ENCODE peak calls at places on chromosomes 4 and X, in nine cellular contexts. One of them, this sample, is unnamed.

GRCh38 chr4:6943012-6943869 is 33.6 kb downstream of the TBC1D14 start:
- DNase-seq in HTR-8/SVneo: no peak
- DNase-seq in NAMALWA: no peak
- DNase-seq in CD8-positive, alpha-beta T cell: no peak
- DNase-seq in stimulated activated CD4-positive, alpha-beta T cell treated with anti-CD3 and anti-CD28 coated beads, Interleukin-15, amount 100 ng/mL, for 1 hour: no peak
- DNase-seq in foreskin melanocyte: no peak
- DNase-seq in tibial nerve: no peak
- DNase-seq in dorsolateral prefrontal cortex: no peak
- DNase-seq in fibroblast of mammary gland: no peak
- DNase-seq in this sample: no peak

GRCh38 chr4:98963538-98964433 is 31.7 kb upstream of the METAP1 start:
- DNase-seq in HTR-8/SVneo: no peak
- DNase-seq in NAMALWA: no peak
- DNase-seq in CD8-positive, alpha-beta T cell: no peak
- DNase-seq in stimulated activated CD4-positive, alpha-beta T cell treated with anti-CD3 and anti-CD28 coated beads, Interleukin-15, amount 100 ng/mL, for 1 hour: no peak
- DNase-seq in foreskin melanocyte: no peak
- DNase-seq in tibial nerve: no peak
- DNase-seq in dorsolateral prefrontal cortex: peak; percentile 64
- DNase-seq in fibroblast of mammary gland: peak; percentile 59
- DNase-seq in this sample: no peak

GRCh38 chr4:71713611-71714203 is 70.2 kb downstream of the GC start:
- DNase-seq in HTR-8/SVneo: peak; percentile 1
- DNase-seq in NAMALWA: peak; percentile 50
- DNase-seq in CD8-positive, alpha-beta T cell: no peak
- DNase-seq in stimulated activated CD4-positive, alpha-beta T cell treated with anti-CD3 and anti-CD28 coated beads, Interleukin-15, amount 100 ng/mL, for 1 hour: no peak
- DNase-seq in foreskin melanocyte: peak; percentile 49
- DNase-seq in tibial nerve: no peak
- DNase-seq in dorsolateral prefrontal cortex: no peak
- DNase-seq in fibroblast of mammary gland: peak; percentile 69
- DNase-seq in this sample: no peak

GRCh38 chr4:7503597-7503996 is 68.9 kb upstream of the PSAPL1 start:
- DNase-seq in HTR-8/SVneo: no peak
- DNase-seq in NAMALWA: no peak
- DNase-seq in CD8-positive, alpha-beta T cell: no peak
- DNase-seq in stimulated activated CD4-positive, alpha-beta T cell treated with anti-CD3 and anti-CD28 coated beads, Interleukin-15, amount 100 ng/mL, for 1 hour: no peak
- DNase-seq in foreskin melanocyte: no peak
- DNase-seq in tibial nerve: no peak
- DNase-seq in dorsolateral prefrontal cortex: no peak
- DNase-seq in fibroblast of mammary gland: no peak
- DNase-seq in this sample: no peak

GRCh38 chr4:25667931-25668557 is 12.4 kb downstream of the SLC34A2 start:
- DNase-seq in HTR-8/SVneo: no peak
- DNase-seq in NAMALWA: no peak
- DNase-seq in CD8-positive, alpha-beta T cell: no peak
- DNase-seq in stimulated activated CD4-positive, alpha-beta T cell treated with anti-CD3 and anti-CD28 coated beads, Interleukin-15, amount 100 ng/mL, for 1 hour: no peak
- DNase-seq in foreskin melanocyte: no peak
- DNase-seq in tibial nerve: no peak
- DNase-seq in dorsolateral prefrontal cortex: no peak
- DNase-seq in fibroblast of mammary gland: no peak
- DNase-seq in this sample: no peak

GRCh38 chr4:172726001-172726423 is 442.6 kb upstream of the GALNT7 start:
- DNase-seq in HTR-8/SVneo: no peak
- DNase-seq in NAMALWA: no peak
- DNase-seq in CD8-positive, alpha-beta T cell: no peak
- DNase-seq in stimulated activated CD4-positive, alpha-beta T cell treated with anti-CD3 and anti-CD28 coated beads, Interleukin-15, amount 100 ng/mL, for 1 hour: no peak
- DNase-seq in foreskin melanocyte: no peak
- DNase-seq in tibial nerve: no peak
- DNase-seq in dorsolateral prefrontal cortex: no peak
- DNase-seq in fibroblast of mammary gland: no peak
- DNase-seq in this sample: no peak

GRCh38 chr4:99404595-99405287 is 30.4 kb downstream of the ADH7 start:
- DNase-seq in HTR-8/SVneo: peak; percentile 9
- DNase-seq in NAMALWA: no peak
- DNase-seq in CD8-positive, alpha-beta T cell: no peak
- DNase-seq in stimulated activated CD4-positive, alpha-beta T cell treated with anti-CD3 and anti-CD28 coated beads, Interleukin-15, amount 100 ng/mL, for 1 hour: no peak
- DNase-seq in foreskin melanocyte: peak; percentile 71
- DNase-seq in tibial nerve: no peak
- DNase-seq in dorsolateral prefrontal cortex: no peak
- DNase-seq in fibroblast of mammary gland: peak; percentile 98
- DNase-seq in this sample: no peak

GRCh38 chrX:150163181-150163930 is 199.8 kb upstream of the MAMLD1 start:
- DNase-seq in HTR-8/SVneo: no peak
- DNase-seq in NAMALWA: no peak
- DNase-seq in CD8-positive, alpha-beta T cell: no peak
- DNase-seq in stimulated activated CD4-positive, alpha-beta T cell treated with anti-CD3 and anti-CD28 coated beads, Interleukin-15, amount 100 ng/mL, for 1 hour: no peak
- DNase-seq in foreskin melanocyte: no peak
- DNase-seq in tibial nerve: no peak
- DNase-seq in dorsolateral prefrontal cortex: no peak
- DNase-seq in fibroblast of mammary gland: no peak
- DNase-seq in this sample: no peak

GRCh38 chr4:74304136-74304628 is 4.1 kb upstream of the EPGN start:
- DNase-seq in HTR-8/SVneo: no peak
- DNase-seq in NAMALWA: no peak
- DNase-seq in CD8-positive, alpha-beta T cell: no peak
- DNase-seq in stimulated activated CD4-positive, alpha-beta T cell treated with anti-CD3 and anti-CD28 coated beads, Interleukin-15, amount 100 ng/mL, for 1 hour: no peak
- DNase-seq in foreskin melanocyte: no peak
- DNase-seq in tibial nerve: no peak
- DNase-seq in dorsolateral prefrontal cortex: no peak
- DNase-seq in fibroblast of mammary gland: no peak
- DNase-seq in this sample: no peak

GRCh38 chrX:129239371-129239770 is 283.9 kb downstream of the SMARCA1 start:
- DNase-seq in HTR-8/SVneo: no peak
- DNase-seq in NAMALWA: no peak
- DNase-seq in CD8-positive, alpha-beta T cell: no peak
- DNase-seq in stimulated activated CD4-positive, alpha-beta T cell treated with anti-CD3 and anti-CD28 coated beads, Interleukin-15, amount 100 ng/mL, for 1 hour: no peak
- DNase-seq in foreskin melanocyte: no peak
- DNase-seq in tibial nerve: no peak
- DNase-seq in dorsolateral prefrontal cortex: no peak
- DNase-seq in fibroblast of mammary gland: no peak
- DNase-seq in this sample: no peak

GRCh38 chrX:129717902-129718301 is 20.9 kb upstream of the XPNPEP2 start:
- DNase-seq in HTR-8/SVneo: no peak
- DNase-seq in NAMALWA: no peak
- DNase-seq in CD8-positive, alpha-beta T cell: no peak
- DNase-seq in stimulated activated CD4-positive, alpha-beta T cell treated with anti-CD3 and anti-CD28 coated beads, Interleukin-15, amount 100 ng/mL, for 1 hour: no peak
- DNase-seq in foreskin melanocyte: no peak
- DNase-seq in tibial nerve: no peak
- DNase-seq in dorsolateral prefrontal cortex: peak; percentile 56
- DNase-seq in fibroblast of mammary gland: peak; percentile 87
- DNase-seq in this sample: no peak

GRCh38 chr4:113996599-113997177 is 17.2 kb upstream of the ARSJ start:
- DNase-seq in HTR-8/SVneo: no peak
- DNase-seq in NAMALWA: no peak
- DNase-seq in CD8-positive, alpha-beta T cell: no peak
- DNase-seq in stimulated activated CD4-positive, alpha-beta T cell treated with anti-CD3 and anti-CD28 coated beads, Interleukin-15, amount 100 ng/mL, for 1 hour: no peak
- DNase-seq in foreskin melanocyte: no peak
- DNase-seq in tibial nerve: no peak
- DNase-seq in dorsolateral prefrontal cortex: no peak
- DNase-seq in fibroblast of mammary gland: peak; percentile 90
- DNase-seq in this sample: no peak

GRCh38 chr4:156771171-156771837 is 200.3 kb downstream of the PDGFC start:
- DNase-seq in HTR-8/SVneo: peak; percentile 61
- DNase-seq in NAMALWA: no peak
- DNase-seq in CD8-positive, alpha-beta T cell: no peak
- DNase-seq in stimulated activated CD4-positive, alpha-beta T cell treated with anti-CD3 and anti-CD28 coated beads, Interleukin-15, amount 100 ng/mL, for 1 hour: no peak
- DNase-seq in foreskin melanocyte: peak; percentile 87
- DNase-seq in tibial nerve: no peak
- DNase-seq in dorsolateral prefrontal cortex: no peak
- DNase-seq in fibroblast of mammary gland: peak; percentile 85
- DNase-seq in this sample: no peak

GRCh38 chrX:150690126-150690525 is 3.1 kb upstream of the MTMR1 start:
- DNase-seq in HTR-8/SVneo: no peak
- DNase-seq in NAMALWA: no peak
- DNase-seq in CD8-positive, alpha-beta T cell: no peak
- DNase-seq in stimulated activated CD4-positive, alpha-beta T cell treated with anti-CD3 and anti-CD28 coated beads, Interleukin-15, amount 100 ng/mL, for 1 hour: no peak
- DNase-seq in foreskin melanocyte: peak; percentile 61
- DNase-seq in tibial nerve: no peak
- DNase-seq in dorsolateral prefrontal cortex: no peak
- DNase-seq in fibroblast of mammary gland: peak; percentile 97
- DNase-seq in this sample: no peak

GRCh38 chr4:111040904-111041303 is 418.0 kb upstream of the PITX2 start:
- DNase-seq in HTR-8/SVneo: no peak
- DNase-seq in NAMALWA: no peak
- DNase-seq in CD8-positive, alpha-beta T cell: no peak
- DNase-seq in stimulated activated CD4-positive, alpha-beta T cell treated with anti-CD3 and anti-CD28 coated beads, Interleukin-15, amount 100 ng/mL, for 1 hour: no peak
- DNase-seq in foreskin melanocyte: no peak
- DNase-seq in tibial nerve: no peak
- DNase-seq in dorsolateral prefrontal cortex: no peak
- DNase-seq in fibroblast of mammary gland: no peak
- DNase-seq in this sample: no peak

GRCh38 chr4:47814896-47815295 is 23.0 kb downstream of the CORIN start:
- DNase-seq in HTR-8/SVneo: no peak
- DNase-seq in NAMALWA: no peak
- DNase-seq in CD8-positive, alpha-beta T cell: no peak
- DNase-seq in stimulated activated CD4-positive, alpha-beta T cell treated with anti-CD3 and anti-CD28 coated beads, Interleukin-15, amount 100 ng/mL, for 1 hour: no peak
- DNase-seq in foreskin melanocyte: no peak
- DNase-seq in tibial nerve: no peak
- DNase-seq in dorsolateral prefrontal cortex: no peak
- DNase-seq in fibroblast of mammary gland: peak; percentile 43
- DNase-seq in this sample: no peak

GRCh38 chrX:48683411-48683982 is at the start of gene WAS:
- DNase-seq in HTR-8/SVneo: no peak
- DNase-seq in NAMALWA: peak; percentile 77
- DNase-seq in CD8-positive, alpha-beta T cell: peak; percentile 27
- DNase-seq in stimulated activated CD4-positive, alpha-beta T cell treated with anti-CD3 and anti-CD28 coated beads, Interleukin-15, amount 100 ng/mL, for 1 hour: no peak
- DNase-seq in foreskin melanocyte: no peak
- DNase-seq in tibial nerve: no peak
- DNase-seq in dorsolateral prefrontal cortex: no peak
- DNase-seq in fibroblast of mammary gland: no peak
- DNase-seq in this sample: peak; percentile 58

GRCh38 chr4:139777757-139778156 is 112.1 kb downstream of the MGST2 start:
- DNase-seq in HTR-8/SVneo: no peak
- DNase-seq in NAMALWA: no peak
- DNase-seq in CD8-positive, alpha-beta T cell: no peak
- DNase-seq in stimulated activated CD4-positive, alpha-beta T cell treated with anti-CD3 and anti-CD28 coated beads, Interleukin-15, amount 100 ng/mL, for 1 hour: no peak
- DNase-seq in foreskin melanocyte: no peak
- DNase-seq in tibial nerve: no peak
- DNase-seq in dorsolateral prefrontal cortex: no peak
- DNase-seq in fibroblast of mammary gland: no peak
- DNase-seq in this sample: no peak

GRCh38 chrX:29890004-29890403 is 325.4 kb upstream of the MAGEB2 start:
- DNase-seq in HTR-8/SVneo: no peak
- DNase-seq in NAMALWA: no peak
- DNase-seq in CD8-positive, alpha-beta T cell: no peak
- DNase-seq in stimulated activated CD4-positive, alpha-beta T cell treated with anti-CD3 and anti-CD28 coated beads, Interleukin-15, amount 100 ng/mL, for 1 hour: no peak
- DNase-seq in foreskin melanocyte: no peak
- DNase-seq in tibial nerve: no peak
- DNase-seq in dorsolateral prefrontal cortex: no peak
- DNase-seq in fibroblast of mammary gland: no peak
- DNase-seq in this sample: no peak

GRCh38 chr4:126136922-126137781 is 822.4 kb downstream of the FAT4 start:
- DNase-seq in HTR-8/SVneo: no peak
- DNase-seq in NAMALWA: no peak
- DNase-seq in CD8-positive, alpha-beta T cell: no peak
- DNase-seq in stimulated activated CD4-positive, alpha-beta T cell treated with anti-CD3 and anti-CD28 coated beads, Interleukin-15, amount 100 ng/mL, for 1 hour: no peak
- DNase-seq in foreskin melanocyte: no peak
- DNase-seq in tibial nerve: no peak
- DNase-seq in dorsolateral prefrontal cortex: no peak
- DNase-seq in fibroblast of mammary gland: no peak
- DNase-seq in this sample: no peak

GRCh38 chr4:4762909-4763814 is 96.3 kb upstream of the MSX1 start:
- DNase-seq in HTR-8/SVneo: no peak
- DNase-seq in NAMALWA: no peak
- DNase-seq in CD8-positive, alpha-beta T cell: no peak
- DNase-seq in stimulated activated CD4-positive, alpha-beta T cell treated with anti-CD3 and anti-CD28 coated beads, Interleukin-15, amount 100 ng/mL, for 1 hour: no peak
- DNase-seq in foreskin melanocyte: no peak
- DNase-seq in tibial nerve: no peak
- DNase-seq in dorsolateral prefrontal cortex: no peak
- DNase-seq in fibroblast of mammary gland: peak; percentile 60
- DNase-seq in this sample: peak; percentile 43

GRCh38 chr4:128528793-128529553 is 241.4 kb upstream of the PGRMC2 start:
- DNase-seq in HTR-8/SVneo: peak; percentile 86
- DNase-seq in NAMALWA: no peak
- DNase-seq in CD8-positive, alpha-beta T cell: no peak
- DNase-seq in stimulated activated CD4-positive, alpha-beta T cell treated with anti-CD3 and anti-CD28 coated beads, Interleukin-15, amount 100 ng/mL, for 1 hour: no peak
- DNase-seq in foreskin melanocyte: peak; percentile 58
- DNase-seq in tibial nerve: no peak
- DNase-seq in dorsolateral prefrontal cortex: no peak
- DNase-seq in fibroblast of mammary gland: peak; percentile 98
- DNase-seq in this sample: no peak

GRCh38 chr4:4861592-4862551 is 2.4 kb downstream of the MSX1 start:
- DNase-seq in HTR-8/SVneo: no peak
- DNase-seq in NAMALWA: no peak
- DNase-seq in CD8-positive, alpha-beta T cell: no peak
- DNase-seq in stimulated activated CD4-positive, alpha-beta T cell treated with anti-CD3 and anti-CD28 coated beads, Interleukin-15, amount 100 ng/mL, for 1 hour: no peak
- DNase-seq in foreskin melanocyte: no peak
- DNase-seq in tibial nerve: no peak
- DNase-seq in dorsolateral prefrontal cortex: no peak
- DNase-seq in fibroblast of mammary gland: no peak
- DNase-seq in this sample: no peak

GRCh38 chrX:54288277-54288676 is 69.6 kb downstream of the WNK3 start:
- DNase-seq in HTR-8/SVneo: no peak
- DNase-seq in NAMALWA: no peak
- DNase-seq in CD8-positive, alpha-beta T cell: no peak
- DNase-seq in stimulated activated CD4-positive, alpha-beta T cell treated with anti-CD3 and anti-CD28 coated beads, Interleukin-15, amount 100 ng/mL, for 1 hour: no peak
- DNase-seq in foreskin melanocyte: no peak
- DNase-seq in tibial nerve: no peak
- DNase-seq in dorsolateral prefrontal cortex: no peak
- DNase-seq in fibroblast of mammary gland: peak; percentile 7
- DNase-seq in this sample: no peak

GRCh38 chrX:56729152-56729557 is at the start of gene NBDY:
- DNase-seq in HTR-8/SVneo: no peak
- DNase-seq in NAMALWA: peak; percentile 64
- DNase-seq in CD8-positive, alpha-beta T cell: peak; percentile 10
- DNase-seq in stimulated activated CD4-positive, alpha-beta T cell treated with anti-CD3 and anti-CD28 coated beads, Interleukin-15, amount 100 ng/mL, for 1 hour: no peak
- DNase-seq in foreskin melanocyte: peak; percentile 41
- DNase-seq in tibial nerve: no peak
- DNase-seq in dorsolateral prefrontal cortex: peak; percentile 49
- DNase-seq in fibroblast of mammary gland: peak; percentile 51
- DNase-seq in this sample: peak; percentile 65

GRCh38 chr4:5712517-5712916 is 1.5 kb downstream of the EVC start:
- DNase-seq in HTR-8/SVneo: peak; percentile 17
- DNase-seq in NAMALWA: no peak
- DNase-seq in CD8-positive, alpha-beta T cell: no peak
- DNase-seq in stimulated activated CD4-positive, alpha-beta T cell treated with anti-CD3 and anti-CD28 coated beads, Interleukin-15, amount 100 ng/mL, for 1 hour: no peak
- DNase-seq in foreskin melanocyte: no peak
- DNase-seq in tibial nerve: no peak
- DNase-seq in dorsolateral prefrontal cortex: no peak
- DNase-seq in fibroblast of mammary gland: peak; percentile 92
- DNase-seq in this sample: no peak

GRCh38 chr4:6391186-6391851 is 81.1 kb downstream of the PPP2R2C start:
- DNase-seq in HTR-8/SVneo: no peak
- DNase-seq in NAMALWA: no peak
- DNase-seq in CD8-positive, alpha-beta T cell: no peak
- DNase-seq in stimulated activated CD4-positive, alpha-beta T cell treated with anti-CD3 and anti-CD28 coated beads, Interleukin-15, amount 100 ng/mL, for 1 hour: no peak
- DNase-seq in foreskin melanocyte: no peak
- DNase-seq in tibial nerve: no peak
- DNase-seq in dorsolateral prefrontal cortex: no peak
- DNase-seq in fibroblast of mammary gland: no peak
- DNase-seq in this sample: no peak

This sample was measured in chondrocyte.